ENCODE peak calls at places on chromosomes 1 and 21, in eight cellular contexts. X is fibroblast of lung; R is CD4-positive, alpha-beta T cell; B is BJ; U is endothelial cell; Y is choroid plexus epithelial cell; C is RWPE1; A is cardiac muscle cell. S is an unnamed sample.

GRCh38 chr1:83113686-83114085 is 885.2 kb downstream of the TTLL7 start:
- DNase-seq in X (no peak), Y (no peak), B (no peak), U (no peak), A (no peak), R (no peak), C (no peak), S (no peak)

GRCh38 chr21:44905725-44906084 is 15.0 kb downstream of the ITGB2 start:
- DNase-seq in A (no peak), R (no peak), C (no peak), X (no peak), U (no peak), Y (no peak), B (no peak), S (no peak)

GRCh38 chr1:89894210-89894668 is 73.4 kb downstream of the LRRC8D start:
- DNase-seq in A (peak), U (no peak), R (no peak), X (peak), C (peak), B (no peak), Y (peak), S (peak)

GRCh38 chr1:85328713-85329376 is 52.4 kb upstream of the BCL10 start:
- DNase-seq in R (no peak), A (no peak), Y (peak), U (peak), C (peak), X (peak), B (peak), S (peak)

GRCh38 chr1:10575616-10576015 is 100.9 kb downstream of the PEX14 start:
- DNase-seq in A (no peak), U (no peak), B (peak), Y (peak), C (peak), R (no peak), X (peak), S (peak)

GRCh38 chr1:164796916-164797315 is 237.9 kb downstream of the PBX1 start:
- DNase-seq in R (no peak), Y (no peak), A (no peak), B (no peak), C (no peak), X (no peak), U (no peak), S (no peak)

GRCh38 chr1:10890391-10891073 is 94.1 kb upstream of the CASZ1 start:
- DNase-seq in Y (no peak), A (no peak), U (no peak), X (no peak), B (no peak), C (peak), R (no peak), S (no peak)

GRCh38 chr1:11893907-11894251 is 32.3 kb downstream of the KIAA2013 start:
- DNase-seq in R (peak), X (peak), U (peak), Y (peak), B (no peak), A (peak), C (peak), S (peak)

GRCh38 chr1:89831462-89832113 is 10.8 kb downstream of the LRRC8D start:
- DNase-seq in B (no peak), C (no peak), U (no peak), Y (no peak), R (no peak), A (no peak), X (no peak), S (no peak)

GRCh38 chr1:92502247-92502646 is 15.5 kb upstream of the GFI1 start:
- DNase-seq in C (no peak), R (no peak), A (no peak), Y (peak), X (peak), U (no peak), B (no peak), S (peak)

GRCh38 chr1:209756608-209757445 is 974 bp downstream of the TRAF3IP3 start:
- DNase-seq in Y (no peak), C (no peak), B (no peak), U (no peak), A (no peak), X (no peak), R (peak), S (no peak)

GRCh38 chr1:228131736-228132135 is 8.3 kb upstream of the GUK1 start:
- DNase-seq in B (no peak), A (no peak), C (no peak), X (no peak), R (no peak), U (no peak), Y (no peak), S (no peak)

GRCh38 chr1:62946516-62946915 is 162.6 kb downstream of the ATG4C start:
- DNase-seq in A (no peak), C (no peak), X (no peak), U (no peak), R (no peak), B (no peak), Y (no peak), S (no peak)

GRCh38 chr1:7454052-7454815 is 316.9 kb upstream of the VAMP3 start:
- DNase-seq in C (peak), R (no peak), B (no peak), A (peak), Y (peak), U (peak), X (peak), S (peak)

GRCh38 chr1:21647431-21648373 is 21.5 kb downstream of the RAP1GAP start:
- DNase-seq in U (peak), X (peak), R (no peak), Y (peak), B (no peak), C (peak), A (peak), S (peak)

GRCh38 chr1:62621907-62622306 is 24.6 kb downstream of the ANGPTL3 start:
- DNase-seq in B (peak), R (no peak), C (peak), X (peak), U (no peak), Y (peak), A (no peak), S (peak)

GRCh38 chr1:214494706-214495105 is 56.7 kb downstream of the PTPN14 start:
- DNase-seq in U (no peak), C (peak), X (peak), B (no peak), A (no peak), R (no peak), Y (peak), S (no peak)

GRCh38 chr21:46634966-46635323 is 529 bp upstream of the PRMT2 start:
- DNase-seq in A (peak), U (no peak), X (peak), B (peak), Y (peak), C (peak), R (no peak), S (peak)

GRCh38 chr1:50959303-50959912 is 659 bp downstream of the FAF1 start:
- DNase-seq in A (no peak), C (peak), B (no peak), Y (no peak), X (peak), U (no peak), R (peak), S (peak)

GRCh38 chr1:45067806-45068205 is 55.8 kb downstream of the UROD start:
- DNase-seq in U (no peak), Y (no peak), B (no peak), C (no peak), A (no peak), X (no peak), R (no peak), S (no peak)

GRCh38 chr21:33332143-33332542 is 7.4 kb downstream of the IFNAR1 start:
- DNase-seq in Y (no peak), A (no peak), B (no peak), R (no peak), C (no peak), X (no peak), U (no peak), S (no peak)

GRCh38 chr21:28337319-28337718 is 655.4 kb downstream of the LTN1 start:
- DNase-seq in B (no peak), A (peak), U (no peak), C (peak), X (peak), R (no peak), Y (peak), S (peak)

GRCh38 chr1:145806844-145807243 is 17.1 kb downstream of the RNF115 start:
- DNase-seq in R (no peak), A (no peak), B (no peak), C (no peak), U (no peak), Y (no peak), X (no peak), S (no peak)

GRCh38 chr1:151165738-151166505 is at the start of the genes LYSMD1 and SCNM1:
- DNase-seq in R (peak), U (peak), Y (peak), C (peak), B (peak), X (peak), A (peak), S (peak)
- TF ChIP-seq CTCF in R (no peak), U (no peak), Y (peak), C (no peak), B (no peak), X (no peak), A (no peak), S (no peak)

DNA sequence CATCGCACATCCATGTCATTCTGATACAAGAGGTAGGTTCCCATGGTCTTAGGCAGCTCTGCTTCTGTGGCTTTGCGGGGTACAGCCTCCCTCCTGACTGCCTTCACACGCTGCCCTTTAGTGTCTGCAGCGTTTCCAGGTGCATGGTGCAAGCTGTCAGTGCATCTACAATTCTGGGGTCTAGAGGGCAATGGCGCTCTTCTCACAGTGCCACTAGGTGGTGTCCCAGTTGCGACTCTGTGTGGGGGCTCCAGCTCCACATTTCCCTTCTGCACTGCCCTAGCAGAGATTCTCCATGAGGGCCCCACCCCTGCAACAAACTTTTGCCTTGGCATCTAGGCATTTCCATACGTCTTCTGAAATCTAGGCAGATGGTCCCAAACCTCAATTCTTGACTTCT is 138.2 kb upstream of the BRINP3 start:
- DNase-seq in X (no peak), Y (no peak), A (no peak), C (no peak), B (no peak), R (no peak), U (no peak), S (no peak)
- TF ChIP-seq CTCF in X (no peak), Y (no peak), A (no peak), C (no peak), B (no peak), R (no peak), U (no peak), S (no peak)

GRCh38 chr1:37540036-37540785 is 13.9 kb downstream of the SNIP1 start:
- DNase-seq in A (no peak), X (no peak), R (no peak), C (no peak), B (no peak), U (no peak), Y (no peak), S (no peak)

GRCh38 chr1:37549341-37549740 is 4.8 kb downstream of the SNIP1 start:
- DNase-seq in A (no peak), B (no peak), R (no peak), X (peak), Y (no peak), U (no peak), C (no peak), S (no peak)

GRCh38 chr1:37544530-37544929 is 9.6 kb downstream of the SNIP1 start:
- DNase-seq in B (no peak), U (no peak), X (no peak), C (no peak), R (no peak), Y (no peak), A (no peak), S (no peak)
- TF ChIP-seq CTCF in B (no peak), U (no peak), X (no peak), C (no peak), R (no peak), Y (no peak), A (no peak), S (no peak)

DNA sequence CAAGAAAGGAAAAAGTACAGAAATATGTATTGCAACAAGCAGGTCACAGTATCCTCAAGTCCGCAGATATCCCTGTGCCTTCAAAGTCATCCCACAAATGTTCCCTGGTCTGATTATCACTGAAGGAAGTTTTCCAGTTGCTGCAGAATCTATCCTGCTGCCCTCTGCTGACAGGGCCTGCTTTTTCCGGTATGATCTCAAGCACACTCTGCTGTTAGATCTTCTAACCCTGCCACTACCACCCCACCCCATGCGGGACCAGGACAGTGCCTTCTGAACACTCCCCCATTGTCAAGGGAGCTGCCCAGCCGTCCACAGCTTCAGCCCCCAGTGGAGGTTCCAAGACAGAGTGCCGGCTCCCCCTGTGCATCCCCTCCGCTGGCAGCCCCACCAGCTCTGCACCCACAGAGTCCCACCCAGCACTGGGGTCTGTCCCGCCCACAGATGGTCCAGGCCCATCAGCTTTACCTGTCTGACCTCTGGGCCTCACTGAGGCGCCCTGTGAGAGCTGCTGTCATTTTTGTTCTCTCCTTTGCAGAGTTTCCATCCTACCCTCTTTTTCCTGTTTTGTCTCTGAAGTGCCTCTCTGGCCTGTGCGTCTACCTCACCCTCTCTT is 27.9 kb downstream of the FAM163A start:
- DNase-seq in Y (peak), B (no peak), A (no peak), U (no peak), X (no peak), C (no peak), R (no peak), S (no peak)
- TF ChIP-seq CTCF in Y (peak), B (peak), A (peak), U (no peak), X (no peak), C (no peak), R (no peak), S (peak)

DNA sequence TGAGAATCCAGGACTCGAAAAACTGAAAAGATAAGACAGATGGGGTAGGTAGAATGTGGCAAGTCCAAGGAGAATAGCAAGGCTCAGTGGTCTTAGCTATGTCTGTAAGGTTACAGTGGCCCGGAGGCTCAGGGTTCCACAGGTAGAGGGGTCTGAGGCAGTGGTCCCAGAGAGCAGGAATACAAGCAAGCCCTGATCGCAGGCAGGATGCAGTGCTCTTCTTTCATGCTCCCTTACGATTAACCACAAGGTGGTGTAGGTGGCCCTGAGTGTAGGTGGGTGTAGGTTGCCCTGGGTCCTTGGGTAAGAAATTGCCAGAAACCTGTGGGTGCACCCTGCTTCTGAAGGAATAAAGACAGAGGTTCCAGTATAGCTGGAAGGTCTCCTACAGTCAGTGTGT is 99.1 kb upstream of the RAB3GAP2 start:
- DNase-seq in A (peak), R (no peak), X (no peak), Y (no peak), U (peak), C (no peak), B (no peak), S (no peak)
- TF ChIP-seq CTCF in A (no peak), R (no peak), X (no peak), Y (no peak), U (no peak), C (no peak), B (no peak), S (no peak)

S was measured in HFFc6.